ENCODE peak calls at places on chromosomes 13 and 19, in four cellular contexts. W is transverse colon, F is left ventricle myocardium inferior, V is endodermal cell. J is an unnamed sample.
A peak's percentile ranks its signal among the peaks of the same experiment; 100 is the strongest.

GRCh38 chr19:18894254-18895037 is 1.5 kb downstream of the CERS1 start:
- DNase-seq in W (no peak), F (no peak), V (no peak), J (no peak)

GRCh38 chr19:19405919-19406877 is 723 bp downstream of the GATAD2A start:
- DNase-seq in W (peak; percentile 57), F (peak; percentile 59), V (peak; percentile 78), J (peak; percentile 58)

GRCh38 chr13:43390101-43390500 is 366.7 kb downstream of the DNAJC15 start:
- DNase-seq in W (no peak), F (no peak), V (no peak), J (no peak)

GRCh38 chr13:46687810-46688209 is 109.2 kb downstream of the ESD start:
- DNase-seq in W (no peak), F (no peak), V (peak; percentile 85), J (no peak)

GRCh38 chr19:18298601-18299000 is 17.2 kb upstream of the JUND start:
- DNase-seq in W (no peak), F (no peak), V (no peak), J (no peak)

GRCh38 chr13:41053384-41053826 is 7.9 kb upstream of the WBP4 start:
- DNase-seq in W (no peak), F (no peak), V (no peak), J (no peak)

GRCh38 chr19:39506944-39507714 is 7.8 kb upstream of the SELENOV start:
- DNase-seq in W (no peak), F (no peak), V (peak; percentile 91), J (no peak)

GRCh38 chr13:45243072-45243471 is 42.2 kb upstream of the KCTD4 start:
- DNase-seq in W (peak; percentile 74), F (no peak), V (no peak), J (no peak)

GRCh38 chr13:99320693-99321481 is 13.7 kb upstream of the GPR183 start:
- DNase-seq in W (no peak), F (no peak), V (no peak), J (no peak)

GRCh38 chr19:47723573-47723923 is 10.3 kb downstream of the EHD2 start:
- DNase-seq in W (peak; percentile 59), F (peak; percentile 65), V (no peak), J (no peak)

GRCh38 chr19:18649371-18650047 is 12.7 kb downstream of the KLHL26 start:
- DNase-seq in W (peak; percentile 51), F (peak; percentile 86), V (peak; percentile 82), J (peak; percentile 82)

GRCh38 chr19:40216777-40217026 is 1.5 kb downstream of the TTC9B start:
- DNase-seq in W (no peak), F (no peak), V (no peak), J (no peak)

GRCh38 chr13:50549221-50549942 is 294.1 kb downstream of the DLEU7 start:
- DNase-seq in W (no peak), F (no peak), V (no peak), J (no peak)

GRCh38 chr13:31322025-31322424 is 122.2 kb downstream of the B3GLCT start:
- DNase-seq in W (no peak), F (peak; percentile 20), V (no peak), J (no peak)

GRCh38 chr13:21259571-21260455 is 83.4 kb downstream of the MRPL57 start:
- DNase-seq in W (no peak), F (no peak), V (no peak), J (no peak)

GRCh38 chr19:49560358-49560900 is 19.9 kb downstream of the NOSIP start:
- DNase-seq in W (peak; percentile 49), F (peak; percentile 35), V (no peak), J (no peak)

GRCh38 chr19:28960586-28960985 is 252.4 kb downstream of the UQCRFS1 start:
- DNase-seq in W (no peak), F (no peak), V (peak; percentile 16), J (no peak)

GRCh38 chr19:32464279-32464678 is 58.7 kb downstream of the DPY19L3 start:
- DNase-seq in W (no peak), F (no peak), V (no peak), J (no peak)

GRCh38 chr13:85665286-85665685 is 133.9 kb downstream of the SLITRK6 start:
- DNase-seq in W (no peak), F (no peak), V (no peak), J (no peak)

GRCh38 chr13:46571189-46571901 is 18.4 kb downstream of the LRCH1 start:
- DNase-seq in W (no peak), F (no peak), V (no peak), J (no peak)

GRCh38 chr19:17703823-17704463 is 15.3 kb upstream of the MAP1S start:
- DNase-seq in W (peak; percentile 67), F (no peak), V (peak; percentile 91), J (peak; percentile 55)

GRCh38 chr13:110415669-110416068 is 108.6 kb downstream of the COL4A2 start:
- DNase-seq in W (no peak), F (no peak), V (peak; percentile 80), J (peak; percentile 34)

GRCh38 chr13:30002577-30002976 is 152.2 kb upstream of the UBL3 start:
- DNase-seq in W (no peak), F (no peak), V (no peak), J (no peak)

GRCh38 chr19:12331211-12331941 is 2.1 kb downstream of the ZNF563 start:
- DNase-seq in W (peak; percentile 18), F (no peak), V (no peak), J (peak; percentile 20)

GRCh38 chr19:1582201-1582600 is 10.5 kb downstream of the MBD3 start:
- DNase-seq in W (no peak), F (no peak), V (no peak), J (no peak)

GRCh38 chr19:55373993-55374757 is 2.5 kb upstream of the TMEM190 start:
- DNase-seq in W (no peak), F (no peak), V (peak; percentile 83), J (no peak)

GRCh38 chr19:55304279-55304978 is 20.6 kb downstream of the BRSK1 start:
- DNase-seq in W (peak; percentile 39), F (no peak), V (peak; percentile 81), J (no peak)

GRCh38 chr19:54609356-54609791 is 15.9 kb downstream of the LILRA1 start:
- DNase-seq in W (no peak), F (no peak), V (no peak), J (no peak)

GRCh38 chr13:111139452-111139851 is 24.3 kb downstream of the ARHGEF7 start:
- DNase-seq in W (no peak), F (no peak), V (no peak), J (no peak)

GRCh38 chr13:99970761-99971575 is 599 bp downstream of the ZIC5 start:
- DNase-seq in W (no peak), F (no peak), V (peak; percentile 90), J (no peak)

GRCh38 chr13:87923713-87924112 is 252.5 kb downstream of the SLITRK5 start:
- DNase-seq in W (no peak), F (no peak), V (no peak), J (no peak)

GRCh38 chr19:50723735-50724521 is 764 bp downstream of the CLEC11A start:
- DNase-seq in W (no peak), F (no peak), V (no peak), J (no peak)

GRCh38 chr19:50725218-50725931 is 2.2 kb downstream of the CLEC11A start:
- DNase-seq in W (no peak), F (no peak), V (no peak), J (no peak)

GRCh38 chr19:50728084-50728737 is 5.0 kb downstream of the CLEC11A start:
- DNase-seq in W (peak; percentile 42), F (peak; percentile 76), V (peak; percentile 99), J (peak; percentile 81)

GRCh38 chr19:50724522-50725217 is 1.5 kb downstream of the CLEC11A start:
- DNase-seq in W (peak; percentile 98), F (peak; percentile 98), V (peak; percentile 100), J (peak; percentile 98)

GRCh38 chr19:50725932-50726230 is 2.7 kb downstream of the CLEC11A start:
- DNase-seq in W (no peak), F (no peak), V (no peak), J (no peak)
- H3K4me3 ChIP-seq in W (peak overlapping the region; percentile 52), F (peak overlapping the region; percentile 73), V (peak overlapping the region; percentile 70), J (peak overlapping the region; percentile 61)

GRCh38 chr13:102185375-102185984 is 216.4 kb downstream of the FGF14 start:
- DNase-seq in W (no peak), F (no peak), V (no peak), J (no peak)

GRCh38 chr13:102187313-102187712 is 214.5 kb downstream of the FGF14 start:
- DNase-seq in W (no peak), F (no peak), V (no peak), J (no peak)

GRCh38 chr13:102183509-102184182 is 218.2 kb downstream of the FGF14 start:
- DNase-seq in W (no peak), F (no peak), V (no peak), J (no peak)

GRCh38 chr13:102182170-102182569 is 219.7 kb downstream of the FGF14 start:
- DNase-seq in W (no peak), F (no peak), V (no peak), J (no peak)
- H3K27me3 ChIP-seq in W (no peaks in the 10 kb centered on the region), F (no peaks in the 10 kb centered on the region), V (no peaks in the 10 kb centered on the region), J (no peaks in the 10 kb centered on the region)

DNA sequence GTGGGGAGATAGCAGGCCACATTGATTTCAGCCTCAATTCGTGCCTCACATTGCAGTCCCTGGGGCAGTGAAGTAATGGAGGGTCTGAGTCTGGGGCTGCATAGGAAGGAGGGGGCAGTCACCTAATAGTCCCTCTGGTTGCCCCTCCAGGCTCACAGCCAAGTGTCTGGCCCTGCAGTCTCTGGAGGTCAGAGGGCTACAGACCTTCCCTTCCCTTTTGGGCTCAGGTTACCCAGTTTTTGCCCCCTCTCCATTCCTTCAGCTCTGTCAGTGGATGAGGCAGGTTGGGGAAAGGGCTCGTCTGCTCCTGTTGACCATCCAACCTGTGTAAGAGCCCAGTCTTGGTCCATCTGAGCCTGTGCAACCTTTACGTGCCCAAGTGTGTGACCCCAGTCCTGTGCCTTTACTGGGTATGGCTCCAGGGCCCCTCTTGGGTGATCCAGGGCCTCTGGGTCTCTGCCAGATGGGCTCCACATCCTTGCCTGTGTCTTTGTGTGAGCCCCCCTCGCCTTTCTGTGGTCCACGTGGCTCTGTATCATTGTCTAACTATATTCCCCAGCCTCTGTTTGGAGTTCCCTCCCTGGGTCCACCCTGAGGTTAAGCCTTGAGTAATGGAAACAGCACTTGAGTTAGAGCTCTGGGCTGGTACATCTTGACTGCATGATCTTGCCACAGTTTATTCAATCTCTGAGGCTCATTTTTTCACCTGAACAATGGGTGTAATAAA is 13.1 kb downstream of the CIC start:
- DNase-seq in W (no peak), F (no peak), V (no peak), J (no peak)
- H3K4me3 ChIP-seq in W (no peak overlapping the region), F (peak overlapping the region; percentile 90), V (peak overlapping the region; percentile 67), J (peak overlapping the region; percentile 76)

DNA sequence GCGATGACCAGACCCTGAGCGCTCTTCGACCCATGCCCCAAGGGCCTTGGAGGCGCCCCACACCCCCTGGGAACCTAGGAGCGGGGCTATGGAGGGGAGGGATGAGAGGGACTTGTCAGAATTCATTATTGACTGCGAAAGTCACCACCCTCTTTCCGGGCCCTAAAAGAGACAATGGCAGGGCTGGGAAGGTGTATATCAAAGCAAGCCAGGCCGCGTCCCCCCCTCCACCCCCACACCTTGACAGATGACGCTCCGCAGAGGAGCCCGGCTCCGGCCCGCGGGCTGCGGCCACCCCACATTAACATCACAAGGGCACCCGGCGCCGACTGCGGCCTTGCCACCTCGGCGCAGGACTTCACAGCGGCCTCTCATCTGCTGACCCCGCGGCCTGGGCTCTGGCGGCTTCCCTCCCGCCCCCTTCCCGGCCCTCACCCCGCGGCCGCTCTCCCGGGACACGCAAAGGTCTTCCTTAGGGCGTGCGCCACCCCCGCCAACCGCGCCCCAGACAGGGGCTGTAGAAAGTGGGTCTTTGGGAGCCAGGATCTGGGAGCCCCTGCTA is 2.4 kb downstream of the CDX2 start:
- DNase-seq in W (no peak), F (no peak), V (peak; percentile 90), J (no peak)
- H3K27me3 ChIP-seq in W (peaks cover 95% of the 10 kb centered on the region), F (peaks cover 100% of the 10 kb centered on the region), V (peaks cover 100% of the 10 kb centered on the region), J (peaks cover 100% of the 10 kb centered on the region)